ENCODE peak calls at places on chromosomes 6 and 20, in seven cellular contexts. M is pancreas, T is brain microvascular endothelial cell, D is PC-3, K is ovary, Q is mammary epithelial cell, W is fibroblast of lung. J is an unnamed sample. For H3K27me3, the result is how much of the 10 kb centered on the place peaks cover.

GRCh38 chr6:38110407-38111025 is 291.0 kb downstream of the ZFAND3 start:
- DNase-seq in M (no peak), T (no peak), D (no peak), K (no peak), Q (no peak), W (peak), J (no peak)

GRCh38 chr6:36290668-36291620 is 21.1 kb downstream of the PNPLA1 start:
- DNase-seq in M (no peak), T (peak), D (peak), K (no peak), Q (peak), W (peak), J (peak)

GRCh38 chr20:15185322-15185721 is 847.9 kb upstream of the FLRT3 start:
- DNase-seq in M (no peak), T (no peak), D (peak), K (no peak), Q (no peak), W (no peak), J (peak)

GRCh38 chr6:74510878-74511277 is 695.0 kb downstream of the COL12A1 start:
- DNase-seq in M (no peak), T (peak), D (peak), K (no peak), Q (peak), W (peak), J (peak)

GRCh38 chr20:41978875-41979274 is 360.7 kb upstream of the CHD6 start:
- DNase-seq in M (no peak), T (no peak), D (no peak), K (no peak), Q (no peak), W (no peak), J (no peak)

GRCh38 chr6:41733707-41734665 is 1.4 kb downstream of the TFEB start:
- DNase-seq in M (peak), T (peak), D (peak), K (peak), Q (peak), W (peak), J (no peak)

GRCh38 chr6:33860706-33861474 is 57.1 kb upstream of the MLN start:
- DNase-seq in M (no peak), T (no peak), D (peak), K (no peak), Q (no peak), W (no peak), J (peak)

GRCh38 chr20:31838646-31839292 is 6.6 kb downstream of the FOXS1 start:
- DNase-seq in M (no peak), T (peak), D (no peak), K (no peak), Q (no peak), W (no peak), J (no peak)

GRCh38 chr6:117531346-117531745 is 48.9 kb downstream of the DCBLD1 start:
- DNase-seq in M (no peak), T (no peak), D (no peak), K (no peak), Q (no peak), W (no peak), J (no peak)

GRCh38 chr6:122068291-122068769 is 331.1 kb upstream of the HSF2 start:
- DNase-seq in M (no peak), T (no peak), D (no peak), K (no peak), Q (no peak), W (no peak), J (no peak)

GRCh38 chr6:15132854-15133670 is 112.8 kb upstream of the JARID2 start:
- DNase-seq in M (no peak), T (peak), D (peak), K (no peak), Q (peak), W (peak), J (peak)

GRCh38 chr6:107657373-107657754 is 166.7 kb downstream of the SCML4 start:
- DNase-seq in M (no peak), T (no peak), D (no peak), K (no peak), Q (no peak), W (no peak), J (no peak)

GRCh38 chr6:153096031-153096430 is 35.1 kb downstream of the RGS17 start:
- DNase-seq in M (no peak), T (no peak), D (no peak), K (no peak), Q (no peak), W (peak), J (no peak)

GRCh38 chr20:46563170-46563847 is 12.9 kb upstream of the OCSTAMP start:
- DNase-seq in M (no peak), T (no peak), D (no peak), K (no peak), Q (no peak), W (no peak), J (no peak)

GRCh38 chr20:46559685-46560440 is 9.4 kb upstream of the OCSTAMP start:
- DNase-seq in M (no peak), T (no peak), D (no peak), K (no peak), Q (no peak), W (no peak), J (no peak)

GRCh38 chr20:46562373-46563169 is 12.1 kb upstream of the OCSTAMP start:
- DNase-seq in M (peak), T (peak), D (peak), K (peak), Q (peak), W (peak), J (peak)

GRCh38 chr20:46563848-46564197 is 13.4 kb upstream of the OCSTAMP start:
- DNase-seq in M (no peak), T (no peak), D (no peak), K (no peak), Q (no peak), W (no peak), J (no peak)

GRCh38 chr20:46562009-46562372 is 11.5 kb upstream of the OCSTAMP start:
- DNase-seq in M (no peak), T (no peak), D (no peak), K (no peak), Q (no peak), W (no peak), J (no peak)
- H3K4me3 ChIP-seq in M (peak), T (no peak), D (peak), K (no peak), Q (no peak), W (no peak), J (no peak)

GRCh38 chr6:26553264-26553738 is 15.1 kb downstream of the HMGN4 start:
- DNase-seq in M (peak), T (peak), D (peak), K (peak), Q (no peak), W (peak), J (no peak)
- TF ChIP-seq CTCF in M (no peak), T (no peak), D (no peak), K (no peak), Q (no peak), W (no peak), J (no peak)

DNA sequence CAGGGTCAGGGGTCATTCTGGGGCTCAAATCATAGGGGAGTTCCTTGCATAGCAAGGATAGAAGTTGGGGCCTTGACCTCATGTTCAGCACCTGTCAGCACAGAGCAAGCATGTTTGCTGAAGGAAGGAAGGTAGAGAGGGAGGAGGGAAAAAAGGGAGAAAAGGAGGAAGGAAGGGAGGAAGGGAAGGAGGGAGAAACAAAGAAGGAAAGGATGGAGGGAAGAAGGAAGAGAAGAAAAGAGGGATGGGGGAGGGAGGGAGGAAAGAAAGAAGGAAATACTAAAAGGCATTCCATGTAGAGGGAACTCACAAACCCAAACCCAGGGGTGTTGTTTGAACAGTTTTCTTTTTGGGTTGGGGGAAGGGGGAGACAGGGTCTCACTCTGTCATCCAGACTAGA is 80.1 kb downstream of the DLGAP4 start:
- DNase-seq in M (no peak), T (no peak), D (no peak), K (no peak), Q (no peak), W (no peak), J (no peak)
- H3K27me3 ChIP-seq in M (under half), T (under half), D (under half), K (under half), Q (under half), W (under half), J (under half)

DNA sequence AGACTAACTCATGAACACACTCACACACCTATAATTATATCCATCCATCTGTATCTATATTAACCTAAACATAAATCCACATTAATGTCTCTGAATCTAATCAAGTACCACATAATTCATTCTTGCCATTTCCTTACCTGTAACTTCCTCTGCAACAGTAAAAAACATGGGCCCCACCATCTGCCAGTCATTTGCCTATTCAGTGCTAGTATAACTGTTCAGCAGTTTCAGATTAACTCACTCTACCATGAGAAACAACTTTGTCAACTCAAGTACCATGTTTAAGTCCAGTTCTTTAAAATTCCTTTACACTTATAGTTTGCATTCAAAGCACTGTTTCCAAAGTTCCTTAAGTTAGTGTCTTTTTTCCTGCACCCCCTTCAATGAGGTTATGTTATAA is 68.8 kb downstream of the LAMP5 start:
- DNase-seq in M (no peak), T (no peak), D (no peak), K (no peak), Q (no peak), W (no peak), J (no peak)
- H3K4me3 ChIP-seq in M (no peak), T (no peak), D (no peak), K (no peak), Q (no peak), W (no peak), J (no peak)